ENCODE peak calls at places on chromosome 14, in six cellular contexts. One of them, this sample, is unnamed.

GRCh38 chr14:20801726-20802125 is 918 bp downstream of the RNASE1 start:
- DNase-seq in NCI-H1417: no peak
- DNase-seq in stimulated activated CD4-positive, alpha-beta T cell treated with anti-CD3 and anti-CD28 coated beads, Interleukin-4, amount 100 ng/mL, for 48 hours: no peak
- DNase-seq in WTC11: no peak
- DNase-seq in foreskin fibroblast: no peak
- DNase-seq in ureter: no peak
- DNase-seq in this sample: no peak

GRCh38 chr14:59870277-59871165 is at the start of gene RTN1:
- DNase-seq in NCI-H1417: peak
- DNase-seq in stimulated activated CD4-positive, alpha-beta T cell treated with anti-CD3 and anti-CD28 coated beads, Interleukin-4, amount 100 ng/mL, for 48 hours: no peak
- DNase-seq in WTC11: peak
- DNase-seq in foreskin fibroblast: peak
- DNase-seq in ureter: peak
- DNase-seq in this sample: peak

GRCh38 chr14:34007902-34008301 is 57.0 kb upstream of the EGLN3 start:
- DNase-seq in NCI-H1417: no peak
- DNase-seq in stimulated activated CD4-positive, alpha-beta T cell treated with anti-CD3 and anti-CD28 coated beads, Interleukin-4, amount 100 ng/mL, for 48 hours: no peak
- DNase-seq in WTC11: no peak
- DNase-seq in foreskin fibroblast: no peak
- DNase-seq in ureter: no peak
- DNase-seq in this sample: no peak

GRCh38 chr14:104104006-104104901 is 18.8 kb downstream of the ASPG start:
- DNase-seq in NCI-H1417: no peak
- DNase-seq in stimulated activated CD4-positive, alpha-beta T cell treated with anti-CD3 and anti-CD28 coated beads, Interleukin-4, amount 100 ng/mL, for 48 hours: no peak
- DNase-seq in WTC11: peak
- DNase-seq in foreskin fibroblast: no peak
- DNase-seq in ureter: no peak
- DNase-seq in this sample: no peak

GRCh38 chr14:30822080-30822571 is 52.2 kb upstream of the COCH start:
- DNase-seq in NCI-H1417: no peak
- DNase-seq in stimulated activated CD4-positive, alpha-beta T cell treated with anti-CD3 and anti-CD28 coated beads, Interleukin-4, amount 100 ng/mL, for 48 hours: no peak
- DNase-seq in WTC11: no peak
- DNase-seq in foreskin fibroblast: no peak
- DNase-seq in ureter: no peak
- DNase-seq in this sample: no peak

GRCh38 chr14:31224808-31225207 is 17.2 kb upstream of the HECTD1 start:
- DNase-seq in NCI-H1417: no peak
- DNase-seq in stimulated activated CD4-positive, alpha-beta T cell treated with anti-CD3 and anti-CD28 coated beads, Interleukin-4, amount 100 ng/mL, for 48 hours: no peak
- DNase-seq in WTC11: no peak
- DNase-seq in foreskin fibroblast: no peak
- DNase-seq in ureter: no peak
- DNase-seq in this sample: no peak

GRCh38 chr14:50339178-50339804 is 27.2 kb downstream of the DMAC2L start:
- DNase-seq in NCI-H1417: no peak
- DNase-seq in stimulated activated CD4-positive, alpha-beta T cell treated with anti-CD3 and anti-CD28 coated beads, Interleukin-4, amount 100 ng/mL, for 48 hours: no peak
- DNase-seq in WTC11: no peak
- DNase-seq in foreskin fibroblast: no peak
- DNase-seq in ureter: no peak
- DNase-seq in this sample: no peak

GRCh38 chr14:62532186-62532585 is 513.1 kb downstream of the KCNH5 start:
- DNase-seq in NCI-H1417: no peak
- DNase-seq in stimulated activated CD4-positive, alpha-beta T cell treated with anti-CD3 and anti-CD28 coated beads, Interleukin-4, amount 100 ng/mL, for 48 hours: no peak
- DNase-seq in WTC11: no peak
- DNase-seq in foreskin fibroblast: no peak
- DNase-seq in ureter: no peak
- DNase-seq in this sample: peak